ENCODE peak calls at places on chromosome 22, in five cellular contexts. One of them, this sample, is unnamed.
A peak's percentile ranks its signal among the peaks of the same experiment; 100 is the strongest.

GRCh38 chr22:19932367-19933206 is 9.0 kb upstream of the COMT start:
- DNase-seq in HS-5: no peak
- DNase-seq in IMR-90: no peak
- DNase-seq in NCI-H1694 treated with DMSO at 0.1 percent for 48 hours: peak; percentile 15
- DNase-seq in GM23248: no peak
- DNase-seq in this sample: no peak

GRCh38 chr22:17774206-17774927 is at the start of gene BID:
- DNase-seq in HS-5: no peak
- DNase-seq in IMR-90: peak; percentile 17
- DNase-seq in GM23248: peak; percentile 71
- DNase-seq in NCI-H1694 treated with DMSO at 0.1 percent for 48 hours: no peak
- DNase-seq in this sample: peak; percentile 53

GRCh38 chr22:25095869-25096268 is 103.8 kb upstream of the CRYBB3 start:
- DNase-seq in NCI-H1694 treated with DMSO at 0.1 percent for 48 hours: no peak
- DNase-seq in IMR-90: no peak
- DNase-seq in HS-5: no peak
- DNase-seq in GM23248: no peak
- DNase-seq in this sample: no peak

GRCh38 chr22:26845016-26845728 is 187.8 kb downstream of the MIAT start:
- DNase-seq in GM23248: no peak
- DNase-seq in HS-5: no peak
- DNase-seq in IMR-90: no peak
- DNase-seq in NCI-H1694 treated with DMSO at 0.1 percent for 48 hours: no peak
- DNase-seq in this sample: no peak

GRCh38 chr22:29813563-29813962 is 24.5 kb downstream of the ASCC2 start:
- DNase-seq in NCI-H1694 treated with DMSO at 0.1 percent for 48 hours: no peak
- DNase-seq in HS-5: no peak
- DNase-seq in IMR-90: no peak
- DNase-seq in GM23248: no peak
- DNase-seq in this sample: peak; percentile 10

GRCh38 chr22:19022755-19023154 is 86.7 kb upstream of the PRODH start:
- DNase-seq in GM23248: no peak
- DNase-seq in IMR-90: no peak
- DNase-seq in NCI-H1694 treated with DMSO at 0.1 percent for 48 hours: no peak
- DNase-seq in HS-5: no peak
- DNase-seq in this sample: no peak

GRCh38 chr22:50701076-50701419 is 28.4 kb downstream of the SHANK3 start:
- DNase-seq in HS-5: no peak
- DNase-seq in IMR-90: no peak
- DNase-seq in GM23248: no peak
- DNase-seq in NCI-H1694 treated with DMSO at 0.1 percent for 48 hours: no peak
- DNase-seq in this sample: no peak

GRCh38 chr22:36770116-36770945 is 5.6 kb downstream of the IFT27 start:
- DNase-seq in GM23248: no peak
- DNase-seq in HS-5: no peak
- DNase-seq in NCI-H1694 treated with DMSO at 0.1 percent for 48 hours: no peak
- DNase-seq in IMR-90: no peak
- DNase-seq in this sample: no peak

GRCh38 chr22:24965822-24966626 is 13.5 kb downstream of the KIAA1671 start:
- DNase-seq in HS-5: no peak
- DNase-seq in NCI-H1694 treated with DMSO at 0.1 percent for 48 hours: no peak
- DNase-seq in IMR-90: no peak
- DNase-seq in GM23248: no peak
- DNase-seq in this sample: peak; percentile 98

GRCh38 chr22:31092161-31092560 is 11.0 kb downstream of the SMTN start:
- DNase-seq in GM23248: no peak
- DNase-seq in IMR-90: no peak
- DNase-seq in HS-5: no peak
- DNase-seq in NCI-H1694 treated with DMSO at 0.1 percent for 48 hours: no peak
- DNase-seq in this sample: no peak

GRCh38 chr22:34070051-34070450 is 149.8 kb upstream of the LARGE1 start:
- DNase-seq in IMR-90: no peak
- DNase-seq in GM23248: no peak
- DNase-seq in HS-5: no peak
- DNase-seq in NCI-H1694 treated with DMSO at 0.1 percent for 48 hours: no peak
- DNase-seq in this sample: no peak

GRCh38 chr22:37169412-37169811 is 18.6 kb downstream of the C1QTNF6 start:
- DNase-seq in GM23248: no peak
- DNase-seq in NCI-H1694 treated with DMSO at 0.1 percent for 48 hours: no peak
- DNase-seq in IMR-90: no peak
- DNase-seq in HS-5: no peak
- DNase-seq in this sample: no peak

GRCh38 chr22:37979782-37980181 is 4.6 kb downstream of the SOX10 start:
- DNase-seq in NCI-H1694 treated with DMSO at 0.1 percent for 48 hours: no peak
- DNase-seq in GM23248: no peak
- DNase-seq in IMR-90: no peak
- DNase-seq in HS-5: no peak
- DNase-seq in this sample: no peak

GRCh38 chr22:41517172-41518047 is 26.9 kb downstream of the POLR3H start:
- DNase-seq in IMR-90: peak; percentile 46
- DNase-seq in GM23248: peak; percentile 72
- DNase-seq in NCI-H1694 treated with DMSO at 0.1 percent for 48 hours: peak; percentile 47
- DNase-seq in HS-5: no peak
- DNase-seq in this sample: peak; percentile 64

GRCh38 chr22:39908121-39908520 is 7.2 kb downstream of the GRAP2 start:
- DNase-seq in HS-5: no peak
- DNase-seq in GM23248: no peak
- DNase-seq in IMR-90: no peak
- DNase-seq in NCI-H1694 treated with DMSO at 0.1 percent for 48 hours: no peak
- DNase-seq in this sample: no peak

GRCh38 chr22:50705219-50705691 is 32.6 kb downstream of the SHANK3 start:
- DNase-seq in HS-5: no peak
- DNase-seq in NCI-H1694 treated with DMSO at 0.1 percent for 48 hours: peak; percentile 60
- DNase-seq in IMR-90: peak; percentile 70
- DNase-seq in GM23248: no peak
- DNase-seq in this sample: no peak

GRCh38 chr22:22937894-22938480 is 50.4 kb downstream of the IGLL5 start:
- DNase-seq in HS-5: no peak
- DNase-seq in GM23248: no peak
- DNase-seq in NCI-H1694 treated with DMSO at 0.1 percent for 48 hours: no peak
- DNase-seq in IMR-90: no peak
- DNase-seq in this sample: no peak

GRCh38 chr22:47151490-47151889 is 389.0 kb downstream of the TBC1D22A start:
- DNase-seq in NCI-H1694 treated with DMSO at 0.1 percent for 48 hours: no peak
- DNase-seq in GM23248: peak; percentile 49
- DNase-seq in HS-5: peak; percentile 9
- DNase-seq in IMR-90: peak; percentile 44
- DNase-seq in this sample: no peak